ENCODE peak calls at places on chromosomes 13 and 19, in five cellular contexts. H, M, A, L and N are unnamed samples.

GRCh38 chr13:101916758-101917474 is 464.4 kb downstream of the ITGBL1 start:
- DNase-seq in A (no peak), M (no peak), L (no peak), H (peak; percentile 42), N (no peak)

GRCh38 chr19:7152568-7152967 is 83.1 kb downstream of the ZNF557 start:
- DNase-seq in A (no peak), L (no peak), H (no peak), M (no peak), N (peak; percentile 46)

GRCh38 chr19:2474232-2475017 is 1.5 kb upstream of the GADD45B start:
- DNase-seq in M (no peak), H (peak; percentile 94), A (peak; percentile 91), L (peak; percentile 96), N (peak; percentile 88)

GRCh38 chr13:110811751-110812110 is 98.2 kb downstream of the ING1 start:
- DNase-seq in M (no peak), A (no peak), H (no peak), L (no peak), N (no peak)

GRCh38 chr13:98447881-98448641 is 128.8 kb downstream of the STK24 start:
- DNase-seq in A (no peak), M (no peak), L (peak; percentile 48), H (peak; percentile 88), N (no peak)

GRCh38 chr13:73672492-73672891 is 461.7 kb downstream of the KLF12 start:
- DNase-seq in A (no peak), M (no peak), L (peak; percentile 29), H (no peak), N (no peak)

GRCh38 chr19:14383898-14384669 is 2.8 kb downstream of the ADGRE5 start:
- DNase-seq in M (no peak), H (peak; percentile 63), L (no peak), A (peak; percentile 67), N (peak; percentile 69)

GRCh38 chr19:5128251-5128931 is 159.5 kb downstream of the KDM4B start:
- DNase-seq in A (no peak), M (no peak), L (peak; percentile 89), H (peak; percentile 94), N (no peak)

GRCh38 chr13:95020298-95020987 is 280.8 kb downstream of the ABCC4 start:
- DNase-seq in H (no peak), L (no peak), M (no peak), A (no peak), N (no peak)

GRCh38 chr13:80086304-80086721 is 254.6 kb downstream of the SPRY2 start:
- DNase-seq in A (no peak), H (no peak), M (no peak), L (peak; percentile 32), N (no peak)

GRCh38 chr19:16001481-16002312 is 52.9 kb downstream of the OR10H4 start:
- DNase-seq in L (no peak), A (no peak), H (no peak), M (no peak), N (peak; percentile 51)

GRCh38 chr19:47613165-47614146 is 4.5 kb downstream of the BICRA start:
- DNase-seq in M (no peak), H (no peak), A (no peak), L (peak; percentile 61), N (no peak)

GRCh38 chr19:47371269-47371668 is 22.2 kb downstream of the DHX34 start:
- DNase-seq in L (no peak), H (no peak), A (no peak), M (no peak), N (no peak)

GRCh38 chr19:49642488-49643035 is 553 bp downstream of the SCAF1 start:
- DNase-seq in M (no peak), A (no peak), L (no peak), H (no peak), N (no peak)

GRCh38 chr19:43463381-43464088 is 1.9 kb downstream of the LYPD3 start:
- DNase-seq in L (peak; percentile 98), H (peak; percentile 99), M (peak; percentile 84), A (peak; percentile 100), N (peak; percentile 96)

GRCh38 chr13:79973533-79973963 is 367.4 kb downstream of the SPRY2 start:
- DNase-seq in A (no peak), M (peak; percentile 16), L (no peak), H (peak; percentile 30), N (no peak)

GRCh38 chr13:98206946-98207345 is 29.9 kb upstream of the RNF113B start:
- DNase-seq in A (no peak), M (no peak), H (no peak), L (no peak), N (no peak)

GRCh38 chr13:90055121-90055520 is 1292.4 kb upstream of the MIR17HG start:
- DNase-seq in H (no peak), A (no peak), L (no peak), M (no peak), N (peak; percentile 2)

GRCh38 chr19:42081584-42082258 is 5.8 kb downstream of the ZNF574 start:
- DNase-seq in A (no peak), M (no peak), L (peak; percentile 58), H (no peak), N (no peak)

GRCh38 chr19:20558011-20558410 is 7.6 kb downstream of the ZNF737 start:
- DNase-seq in A (no peak), M (no peak), L (no peak), H (peak; percentile 77), N (no peak)

GRCh38 chr13:109381546-109382180 is 404.7 kb downstream of the IRS2 start:
- DNase-seq in H (no peak), M (no peak), A (no peak), L (no peak), N (no peak)

GRCh38 chr13:59906413-59907027 is 257.2 kb downstream of the DIAPH3 start:
- DNase-seq in M (no peak), H (no peak), A (no peak), L (peak; percentile 50), N (no peak)

GRCh38 chr19:12346896-12347295 is 13.5 kb upstream of the ZNF563 start:
- DNase-seq in H (no peak), L (no peak), A (peak; percentile 7), M (no peak), N (no peak)

GRCh38 chr19:57599377-57599760 is 316 bp upstream of the ZNF530 start:
- DNase-seq in L (no peak), A (no peak), M (no peak), H (no peak), N (no peak)

GRCh38 chr13:41588899-41589298 is 131.5 kb downstream of the RGCC start:
- DNase-seq in H (no peak), A (no peak), L (no peak), M (no peak), N (peak; percentile 47)

GRCh38 chr19:16197188-16197621 is 506 bp upstream of the AP1M1 start:
- DNase-seq in A (no peak), L (no peak), H (no peak), M (no peak), N (peak; percentile 51)

GRCh38 chr19:2653717-2654584 is 48.5 kb downstream of the GNG7 start:
- DNase-seq in L (no peak), M (no peak), A (no peak), H (no peak), N (no peak)

GRCh38 chr13:44591316-44591715 is 15.2 kb upstream of the TSC22D1 start:
- DNase-seq in H (peak; percentile 53), A (no peak), M (no peak), L (no peak), N (no peak)

GRCh38 chr13:106156468-106156867 is 379.0 kb downstream of the EFNB2 start:
- DNase-seq in M (no peak), A (no peak), L (peak; percentile 49), H (no peak), N (peak; percentile 85)

GRCh38 chr13:28558126-28558525 is 63.2 kb upstream of the FLT1 start:
- DNase-seq in L (no peak), A (no peak), M (no peak), H (no peak), N (no peak)

GRCh38 chr13:66805657-66806056 is 424.5 kb downstream of the PCDH9 start:
- DNase-seq in H (peak; percentile 24), L (no peak), A (no peak), M (no peak), N (peak; percentile 47)

GRCh38 chr19:5470264-5470671 is 15.1 kb downstream of the ZNRF4 start:
- DNase-seq in L (peak; percentile 57), H (no peak), A (no peak), M (no peak), N (no peak)

GRCh38 chr13:59425211-59425721 is 738.5 kb downstream of the DIAPH3 start:
- DNase-seq in H (no peak), A (no peak), M (no peak), L (no peak), N (no peak)

GRCh38 chr13:102309110-102309509 is 92.7 kb downstream of the FGF14 start:
- DNase-seq in L (no peak), A (no peak), M (no peak), H (no peak), N (no peak)

GRCh38 chr19:39277598-39277997 is 9.4 kb downstream of the IFNL2 start:
- DNase-seq in H (no peak), M (no peak), A (no peak), L (peak; percentile 68), N (no peak)

DNA sequence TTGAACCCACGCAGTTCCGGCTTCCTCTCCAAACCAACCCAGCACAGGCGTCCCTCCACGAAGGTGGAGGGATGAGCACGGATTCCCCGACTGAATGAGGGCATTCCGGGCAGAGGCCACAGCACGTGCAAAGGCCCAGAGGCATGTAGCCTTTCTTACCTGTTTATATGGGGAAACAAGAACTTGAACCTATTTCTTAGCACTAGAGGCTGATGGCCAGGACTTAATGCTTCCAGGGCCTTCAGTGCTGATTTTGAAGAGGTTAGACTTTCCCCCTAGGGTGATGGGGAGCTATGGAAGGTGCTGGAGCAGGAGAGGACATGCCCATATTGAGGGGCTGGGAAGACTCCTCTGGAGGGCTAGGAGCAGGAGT is 2.0 kb downstream of the MAST3 start:
- DNase-seq in H (no peak), L (no peak), A (no peak), M (no peak), N (no peak)
- H3K4me3 ChIP-seq in H (no peak overlapping the region), L (no peak overlapping the region), A (peak overlapping the region; percentile 66), M (no peak overlapping the region), N (no peak overlapping the region)

GRCh38 chr13:52127783-52128702 is 830 bp downstream of the NEK5 start:
- DNase-seq in L (peak; percentile 83), H (peak; percentile 63), A (peak; percentile 57), M (peak; percentile 61), N (peak; percentile 26)
- H3K4me3 ChIP-seq in L (peak overlapping the region; percentile 100), H (peak overlapping the region; percentile 86), A (peak overlapping the region; percentile 62), M (peak overlapping the region; percentile 82), N (peak overlapping the region; percentile 53)

DNA sequence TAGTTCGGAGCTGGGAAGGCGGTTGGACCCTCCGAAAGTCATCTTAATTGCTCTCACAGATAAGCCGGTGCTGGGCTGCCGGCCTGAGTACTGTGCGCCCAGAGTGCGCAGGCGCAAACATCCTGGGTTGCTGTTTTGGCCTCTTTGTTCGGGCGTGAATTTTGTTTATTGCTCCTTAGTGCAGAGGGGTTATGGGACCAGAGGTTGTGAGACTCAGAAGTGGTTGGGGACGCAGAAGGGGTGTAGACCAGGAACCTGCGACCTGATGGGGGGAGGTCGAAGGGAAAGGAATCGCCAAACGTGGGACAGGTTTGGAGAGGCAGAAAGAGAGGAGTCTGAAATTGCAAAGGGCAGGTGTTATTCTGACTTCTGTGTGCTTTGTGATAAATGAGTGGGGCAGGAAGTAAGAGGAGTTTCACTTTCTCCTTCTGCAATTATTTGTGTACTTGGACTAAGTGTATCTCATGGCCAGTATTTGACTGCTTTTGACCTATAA is 607 bp upstream of the ZNF566 start:
- DNase-seq in H (peak; percentile 93), A (peak; percentile 67), L (peak; percentile 91), M (peak; percentile 92), N (peak; percentile 33)
- H3K4me3 ChIP-seq in H (peak overlapping the region; percentile 92), A (peak overlapping the region; percentile 84), L (peak overlapping the region; percentile 72), M (peak overlapping the region; percentile 83), N (peak overlapping the region; percentile 43)

GRCh38 chr19:1410789-1411188 is 3.4 kb downstream of the DAZAP1 start:
- DNase-seq in A (no peak), L (no peak), M (no peak), H (peak; percentile 55), N (no peak)
- H3K4me3 ChIP-seq in A (no peak overlapping the region), L (no peak overlapping the region), M (no peak overlapping the region), H (no peak overlapping the region), N (no peak overlapping the region)

GRCh38 chr13:36341718-36342117 is 4.5 kb downstream of the SPART start:
- DNase-seq in L (no peak), M (no peak), A (no peak), H (no peak), N (no peak)
- H3K4me3 ChIP-seq in L (no peak overlapping the region), M (no peak overlapping the region), A (no peak overlapping the region), H (no peak overlapping the region), N (no peak overlapping the region)